ENCODE peak calls at places on chromosomes 16 and 17, in five cellular contexts. D, A, J, U and V are unnamed samples.

GRCh38 chr16:64065523-64065922 is 1056.3 kb downstream of the CDH11 start:
- DNase-seq in D (no peak), A (no peak), J (no peak), U (no peak), V (no peak)

GRCh38 chr17:64441772-64442549 is 7.0 kb upstream of the MILR1 start:
- DNase-seq in D (peak), A (no peak), J (no peak), U (peak), V (no peak)

GRCh38 chr17:67133161-67133560 is 88.8 kb downstream of the CACNG1 start:
- DNase-seq in D (no peak), A (no peak), J (no peak), U (no peak), V (no peak)

GRCh38 chr17:75563063-75563758 is 24.4 kb upstream of the MYO15B start:
- DNase-seq in D (no peak), A (no peak), J (no peak), U (no peak), V (no peak)

GRCh38 chr17:76893623-76894358 is 25.6 kb downstream of the MGAT5B start:
- DNase-seq in D (no peak), A (no peak), J (no peak), U (no peak), V (no peak)

GRCh38 chr16:57795431-57795878 is 6.8 kb downstream of the KIFC3 start:
- DNase-seq in D (peak), A (no peak), J (no peak), U (no peak), V (no peak)

GRCh38 chr16:85496145-85496544 is 117.0 kb upstream of the GSE1 start:
- DNase-seq in D (no peak), A (no peak), J (no peak), U (no peak), V (no peak)

GRCh38 chr17:73623247-73623646 is 21.0 kb downstream of the SDK2 start:
- DNase-seq in D (no peak), A (no peak), J (no peak), U (no peak), V (no peak)

GRCh38 chr17:63275968-63276349 is 170.1 kb downstream of the CYB561 start:
- DNase-seq in D (no peak), A (no peak), J (peak), U (no peak), V (no peak)

GRCh38 chr17:47741793-47742145 is 8.7 kb downstream of the TBX21 start:
- DNase-seq in D (no peak), A (no peak), J (no peak), U (no peak), V (no peak)

GRCh38 chr16:2966803-2967184 is 2.4 kb upstream of the PAQR4 start:
- DNase-seq in D (no peak), A (no peak), J (no peak), U (no peak), V (no peak)

GRCh38 chr17:70230883-70231282 is 61.6 kb downstream of the KCNJ2 start:
- DNase-seq in D (peak), A (no peak), J (no peak), U (no peak), V (no peak)

GRCh38 chr16:192686-193085 is 12.4 kb downstream of the HBQ1 start:
- DNase-seq in D (no peak), A (no peak), J (no peak), U (no peak), V (no peak)

GRCh38 chr16:73023752-73024570 is 24.0 kb downstream of the ZFHX3 start:
- DNase-seq in D (no peak), A (no peak), J (no peak), U (no peak), V (no peak)

GRCh38 chr16:89131783-89132182 is 38.1 kb downstream of the ACSF3 start:
- DNase-seq in D (no peak), A (no peak), J (no peak), U (no peak), V (no peak)

GRCh38 chr16:30837904-30838303 is 50.9 kb upstream of the ZNF629 start:
- DNase-seq in D (no peak), A (no peak), J (no peak), U (no peak), V (no peak)

GRCh38 chr17:1713878-1714487 is 3.8 kb upstream of the TLCD2 start:
- DNase-seq in D (no peak), A (peak), J (no peak), U (no peak), V (no peak)

GRCh38 chr16:28009586-28010373 is 53.7 kb downstream of the GSG1L start:
- DNase-seq in D (no peak), A (no peak), J (no peak), U (no peak), V (no peak)

GRCh38 chr16:57194512-57194911 is 8.4 kb downstream of the RSPRY1 start:
- DNase-seq in D (peak), A (no peak), J (peak), U (no peak), V (no peak)

GRCh38 chr17:50047488-50048126 is 8.3 kb upstream of the ITGA3 start:
- DNase-seq in D (peak), A (peak), J (no peak), U (no peak), V (no peak)

GRCh38 chr16:87334611-87335305 is 17.6 kb upstream of the C16orf95 start:
- DNase-seq in D (no peak), A (no peak), J (no peak), U (no peak), V (no peak)

GRCh38 chr17:7346761-7347614 is 5.0 kb upstream of the KCTD11 start:
- DNase-seq in D (no peak), A (peak), J (no peak), U (no peak), V (no peak)

GRCh38 chr17:47316316-47316715 is 7.4 kb upstream of the EFCAB13 start:
- DNase-seq in D (peak), A (no peak), J (no peak), U (no peak), V (no peak)